ENCODE peak calls at places on chromosomes 16 and 17, in five cellular contexts. Y is naive thymus-derived CD8-positive, alpha-beta T cell; N is EH; A is B cell; U is SK-N-DZ. V is an unnamed sample.

GRCh38 chr16:49967012-49967559 is 57.9 kb upstream of the CNEP1R1 start:
- DNase-seq in Y (no peak), U (no peak), N (no peak), A (no peak), V (no peak)

GRCh38 chr17:37025241-37025640 is 76.5 kb downstream of the AATF start:
- DNase-seq in U (no peak), Y (no peak), N (no peak), A (no peak), V (no peak)

GRCh38 chr16:80739523-80739922 is 64.9 kb downstream of the CDYL2 start:
- DNase-seq in N (no peak), A (no peak), Y (no peak), U (no peak), V (no peak)

GRCh38 chr16:57093845-57094564 is 1.6 kb downstream of the CPNE2 start:
- DNase-seq in U (no peak), N (no peak), A (no peak), Y (no peak), V (peak; percentile 58)

GRCh38 chr17:17344507-17345293 is 41.5 kb downstream of the NT5M start:
- DNase-seq in N (no peak), A (no peak), Y (no peak), U (no peak), V (no peak)

GRCh38 chr16:67156146-67156844 is 3.4 kb downstream of the TRADD start:
- DNase-seq in N (no peak), Y (no peak), U (no peak), A (no peak), V (no peak)

GRCh38 chr17:75634376-75634740 is 1.1 kb downstream of the SMIM5 start:
- DNase-seq in U (no peak), N (no peak), Y (no peak), A (no peak), V (no peak)

GRCh38 chr16:23357761-23358290 is 55.7 kb downstream of the SCNN1B start:
- DNase-seq in U (no peak), A (no peak), N (no peak), Y (no peak), V (no peak)

GRCh38 chr16:4101421-4102275 is 14.6 kb downstream of the ADCY9 start:
- DNase-seq in Y (no peak), A (no peak), N (no peak), U (no peak), V (no peak)

GRCh38 chr17:69540356-69540755 is 125.9 kb downstream of the MAP2K6 start:
- DNase-seq in U (no peak), A (no peak), N (no peak), Y (no peak), V (no peak)

GRCh38 chr16:30092373-30093010 is 768 bp upstream of the TBX6 start:
- DNase-seq in Y (peak; percentile 54), U (peak; percentile 89), N (peak; percentile 43), A (peak; percentile 87), V (peak; percentile 95)

GRCh38 chr17:18920911-18921441 is 31.0 kb upstream of the SLC5A10 start:
- DNase-seq in Y (peak; percentile 16), N (peak; percentile 40), U (no peak), A (no peak), V (no peak)

GRCh38 chr17:27513849-27514248 is 57.6 kb downstream of the KSR1 start:
- DNase-seq in A (no peak), N (no peak), Y (no peak), U (no peak), V (no peak)

GRCh38 chr17:520447-521167 is 168.0 kb upstream of the RPH3AL start:
- DNase-seq in Y (no peak), N (peak; percentile 71), U (no peak), A (no peak), V (no peak)

GRCh38 chr17:49964539-49965521 is 4.2 kb upstream of the DLX4 start:
- DNase-seq in A (no peak), N (no peak), Y (peak; percentile 43), U (no peak), V (no peak)

GRCh38 chr17:7947651-7948050 is 15.6 kb downstream of the CNTROB start:
- DNase-seq in U (no peak), Y (no peak), N (no peak), A (no peak), V (no peak)

GRCh38 chr16:67811899-67812298 is 5.2 kb downstream of the TSNAXIP1 start:
- DNase-seq in N (no peak), Y (no peak), A (no peak), U (no peak), V (no peak)

GRCh38 chr17:62792122-62792800 is 15.9 kb downstream of the MARCHF10 start:
- DNase-seq in U (no peak), A (no peak), N (peak; percentile 96), Y (no peak), V (no peak)

GRCh38 chr17:58783380-58783779 is 27.7 kb downstream of the PPM1E start:
- DNase-seq in A (no peak), U (no peak), Y (no peak), N (peak; percentile 1), V (no peak)

GRCh38 chr17:81923302-81924260 is 4.0 kb downstream of the MAFG start:
- DNase-seq in U (no peak), Y (no peak), N (peak; percentile 81), A (no peak), V (peak; percentile 64)

GRCh38 chr17:7803981-7804380 is 30.0 kb upstream of the KDM6B start:
- DNase-seq in A (no peak), U (no peak), Y (no peak), N (peak; percentile 34), V (peak; percentile 17)

GRCh38 chr17:33056392-33057146 is 64.9 kb downstream of the SPACA3 start:
- DNase-seq in U (no peak), N (peak; percentile 2), Y (no peak), A (no peak), V (no peak)

GRCh38 chr16:4307215-4308037 is 8.4 kb upstream of the GLIS2 start:
- DNase-seq in Y (peak; percentile 95), N (peak; percentile 97), U (peak; percentile 94), A (peak; percentile 95), V (peak; percentile 88)

GRCh38 chr16:53666816-53667415 is 36.7 kb downstream of the RPGRIP1L start:
- DNase-seq in U (no peak), Y (no peak), N (peak; percentile 71), A (no peak), V (no peak)